ENCODE peak calls at places on chromosomes 6 and 20, in ten cellular contexts. One of them, this sample, is unnamed.

GRCh38 chr20:36307412-36308317 is 1.5 kb downstream of the DLGAP4 start:
- DNase-seq in stimulated activated CD4-positive, alpha-beta T cell treated with anti-CD3 and anti-CD28 coated beads, Interleukin-4, amount 100 ng/mL, for 48 hours: no peak
- DNase-seq in head of caudate nucleus: peak
- DNase-seq in NCI-H1417 treated with DMSO at 0.1 percent for 48 hours: no peak
- DNase-seq in activated naive CD8-positive, alpha-beta T cell treated with anti-CD3 and anti-CD28 coated beads, Interleukin-2, amount 50 U/mL, for 24 hours: no peak
- DNase-seq in AG04450: no peak
- DNase-seq in ELR: no peak
- DNase-seq in right atrium auricular region: peak
- DNase-seq in prostate gland: no peak
- DNase-seq in left ventricle myocardium superior: no peak
- DNase-seq in this sample: no peak

GRCh38 chr6:90338409-90338808 is 41.8 kb upstream of the BACH2 start:
- DNase-seq in prostate gland: no peak
- DNase-seq in stimulated activated CD4-positive, alpha-beta T cell treated with anti-CD3 and anti-CD28 coated beads, Interleukin-4, amount 100 ng/mL, for 48 hours: no peak
- DNase-seq in right atrium auricular region: no peak
- DNase-seq in left ventricle myocardium superior: no peak
- DNase-seq in NCI-H1417 treated with DMSO at 0.1 percent for 48 hours: no peak
- DNase-seq in ELR: peak
- DNase-seq in AG04450: no peak
- DNase-seq in activated naive CD8-positive, alpha-beta T cell treated with anti-CD3 and anti-CD28 coated beads, Interleukin-2, amount 50 U/mL, for 24 hours: no peak
- DNase-seq in head of caudate nucleus: no peak
- DNase-seq in this sample: no peak

GRCh38 chr6:167907837-167908681 is 81.3 kb downstream of the AFDN start:
- DNase-seq in AG04450: no peak
- DNase-seq in activated naive CD8-positive, alpha-beta T cell treated with anti-CD3 and anti-CD28 coated beads, Interleukin-2, amount 50 U/mL, for 24 hours: no peak
- DNase-seq in ELR: peak
- DNase-seq in head of caudate nucleus: no peak
- DNase-seq in stimulated activated CD4-positive, alpha-beta T cell treated with anti-CD3 and anti-CD28 coated beads, Interleukin-4, amount 100 ng/mL, for 48 hours: no peak
- DNase-seq in left ventricle myocardium superior: no peak
- DNase-seq in prostate gland: peak
- DNase-seq in NCI-H1417 treated with DMSO at 0.1 percent for 48 hours: no peak
- DNase-seq in right atrium auricular region: no peak
- DNase-seq in this sample: peak

GRCh38 chr6:21594427-21595264 is 1.1 kb downstream of the SOX4 start:
- DNase-seq in activated naive CD8-positive, alpha-beta T cell treated with anti-CD3 and anti-CD28 coated beads, Interleukin-2, amount 50 U/mL, for 24 hours: peak
- DNase-seq in stimulated activated CD4-positive, alpha-beta T cell treated with anti-CD3 and anti-CD28 coated beads, Interleukin-4, amount 100 ng/mL, for 48 hours: peak
- DNase-seq in AG04450: no peak
- DNase-seq in head of caudate nucleus: peak
- DNase-seq in right atrium auricular region: peak
- DNase-seq in NCI-H1417 treated with DMSO at 0.1 percent for 48 hours: no peak
- DNase-seq in left ventricle myocardium superior: peak
- DNase-seq in ELR: peak
- DNase-seq in prostate gland: peak
- DNase-seq in this sample: peak

GRCh38 chr6:143607959-143608358 is 69.8 kb upstream of the PHACTR2 start:
- DNase-seq in ELR: no peak
- DNase-seq in stimulated activated CD4-positive, alpha-beta T cell treated with anti-CD3 and anti-CD28 coated beads, Interleukin-4, amount 100 ng/mL, for 48 hours: no peak
- DNase-seq in right atrium auricular region: no peak
- DNase-seq in AG04450: no peak
- DNase-seq in left ventricle myocardium superior: no peak
- DNase-seq in prostate gland: peak
- DNase-seq in activated naive CD8-positive, alpha-beta T cell treated with anti-CD3 and anti-CD28 coated beads, Interleukin-2, amount 50 U/mL, for 24 hours: no peak
- DNase-seq in head of caudate nucleus: no peak
- DNase-seq in NCI-H1417 treated with DMSO at 0.1 percent for 48 hours: peak
- DNase-seq in this sample: no peak

GRCh38 chr6:159871911-159872310 is 18.9 kb upstream of the MAS1 start:
- DNase-seq in prostate gland: no peak
- DNase-seq in ELR: peak
- DNase-seq in NCI-H1417 treated with DMSO at 0.1 percent for 48 hours: no peak
- DNase-seq in right atrium auricular region: no peak
- DNase-seq in left ventricle myocardium superior: no peak
- DNase-seq in AG04450: no peak
- DNase-seq in head of caudate nucleus: peak
- DNase-seq in activated naive CD8-positive, alpha-beta T cell treated with anti-CD3 and anti-CD28 coated beads, Interleukin-2, amount 50 U/mL, for 24 hours: peak
- DNase-seq in stimulated activated CD4-positive, alpha-beta T cell treated with anti-CD3 and anti-CD28 coated beads, Interleukin-4, amount 100 ng/mL, for 48 hours: no peak
- DNase-seq in this sample: no peak

GRCh38 chr6:82374481-82374880 is 10.9 kb downstream of the TPBG start:
- DNase-seq in right atrium auricular region: no peak
- DNase-seq in left ventricle myocardium superior: no peak
- DNase-seq in NCI-H1417 treated with DMSO at 0.1 percent for 48 hours: no peak
- DNase-seq in stimulated activated CD4-positive, alpha-beta T cell treated with anti-CD3 and anti-CD28 coated beads, Interleukin-4, amount 100 ng/mL, for 48 hours: no peak
- DNase-seq in prostate gland: no peak
- DNase-seq in ELR: peak
- DNase-seq in activated naive CD8-positive, alpha-beta T cell treated with anti-CD3 and anti-CD28 coated beads, Interleukin-2, amount 50 U/mL, for 24 hours: no peak
- DNase-seq in head of caudate nucleus: no peak
- DNase-seq in AG04450: no peak
- DNase-seq in this sample: no peak

GRCh38 chr20:725491-725890 is 42.8 kb downstream of the SLC52A3 start:
- DNase-seq in AG04450: no peak
- DNase-seq in NCI-H1417 treated with DMSO at 0.1 percent for 48 hours: no peak
- DNase-seq in right atrium auricular region: no peak
- DNase-seq in stimulated activated CD4-positive, alpha-beta T cell treated with anti-CD3 and anti-CD28 coated beads, Interleukin-4, amount 100 ng/mL, for 48 hours: no peak
- DNase-seq in ELR: no peak
- DNase-seq in activated naive CD8-positive, alpha-beta T cell treated with anti-CD3 and anti-CD28 coated beads, Interleukin-2, amount 50 U/mL, for 24 hours: no peak
- DNase-seq in prostate gland: no peak
- DNase-seq in left ventricle myocardium superior: no peak
- DNase-seq in head of caudate nucleus: no peak
- DNase-seq in this sample: no peak

GRCh38 chr20:18414140-18414539 is 52.7 kb downstream of the DZANK1 start:
- DNase-seq in left ventricle myocardium superior: no peak
- DNase-seq in activated naive CD8-positive, alpha-beta T cell treated with anti-CD3 and anti-CD28 coated beads, Interleukin-2, amount 50 U/mL, for 24 hours: no peak
- DNase-seq in stimulated activated CD4-positive, alpha-beta T cell treated with anti-CD3 and anti-CD28 coated beads, Interleukin-4, amount 100 ng/mL, for 48 hours: no peak
- DNase-seq in head of caudate nucleus: no peak
- DNase-seq in ELR: no peak
- DNase-seq in right atrium auricular region: no peak
- DNase-seq in NCI-H1417 treated with DMSO at 0.1 percent for 48 hours: no peak
- DNase-seq in AG04450: no peak
- DNase-seq in prostate gland: no peak
- DNase-seq in this sample: no peak

GRCh38 chr20:4813076-4813838 is 91.5 kb downstream of the PRND start:
- DNase-seq in NCI-H1417 treated with DMSO at 0.1 percent for 48 hours: no peak
- DNase-seq in activated naive CD8-positive, alpha-beta T cell treated with anti-CD3 and anti-CD28 coated beads, Interleukin-2, amount 50 U/mL, for 24 hours: peak
- DNase-seq in left ventricle myocardium superior: peak
- DNase-seq in prostate gland: no peak
- DNase-seq in AG04450: no peak
- DNase-seq in right atrium auricular region: no peak
- DNase-seq in ELR: no peak
- DNase-seq in stimulated activated CD4-positive, alpha-beta T cell treated with anti-CD3 and anti-CD28 coated beads, Interleukin-4, amount 100 ng/mL, for 48 hours: no peak
- DNase-seq in head of caudate nucleus: no peak
- DNase-seq in this sample: peak

GRCh38 chr6:93550551-93551276 is 131.4 kb upstream of the EPHA7 start:
- DNase-seq in prostate gland: no peak
- DNase-seq in AG04450: no peak
- DNase-seq in activated naive CD8-positive, alpha-beta T cell treated with anti-CD3 and anti-CD28 coated beads, Interleukin-2, amount 50 U/mL, for 24 hours: no peak
- DNase-seq in left ventricle myocardium superior: no peak
- DNase-seq in stimulated activated CD4-positive, alpha-beta T cell treated with anti-CD3 and anti-CD28 coated beads, Interleukin-4, amount 100 ng/mL, for 48 hours: no peak
- DNase-seq in ELR: no peak
- DNase-seq in right atrium auricular region: no peak
- DNase-seq in NCI-H1417 treated with DMSO at 0.1 percent for 48 hours: no peak
- DNase-seq in head of caudate nucleus: no peak
- DNase-seq in this sample: no peak

GRCh38 chr6:73710470-73710869 is 14.5 kb downstream of the CD109 start:
- DNase-seq in stimulated activated CD4-positive, alpha-beta T cell treated with anti-CD3 and anti-CD28 coated beads, Interleukin-4, amount 100 ng/mL, for 48 hours: no peak
- DNase-seq in activated naive CD8-positive, alpha-beta T cell treated with anti-CD3 and anti-CD28 coated beads, Interleukin-2, amount 50 U/mL, for 24 hours: no peak
- DNase-seq in AG04450: no peak
- DNase-seq in prostate gland: peak
- DNase-seq in head of caudate nucleus: no peak
- DNase-seq in NCI-H1417 treated with DMSO at 0.1 percent for 48 hours: no peak
- DNase-seq in left ventricle myocardium superior: no peak
- DNase-seq in right atrium auricular region: no peak
- DNase-seq in ELR: peak
- DNase-seq in this sample: no peak

GRCh38 chr6:77466055-77467028 is 3.1 kb upstream of the HTR1B start:
- DNase-seq in left ventricle myocardium superior: peak
- DNase-seq in right atrium auricular region: no peak
- DNase-seq in prostate gland: peak
- DNase-seq in AG04450: peak
- DNase-seq in stimulated activated CD4-positive, alpha-beta T cell treated with anti-CD3 and anti-CD28 coated beads, Interleukin-4, amount 100 ng/mL, for 48 hours: no peak
- DNase-seq in NCI-H1417 treated with DMSO at 0.1 percent for 48 hours: no peak
- DNase-seq in head of caudate nucleus: peak
- DNase-seq in activated naive CD8-positive, alpha-beta T cell treated with anti-CD3 and anti-CD28 coated beads, Interleukin-2, amount 50 U/mL, for 24 hours: peak
- DNase-seq in ELR: peak
- DNase-seq in this sample: peak

GRCh38 chr6:112268011-112268410 is 13.6 kb upstream of the LAMA4 start:
- DNase-seq in NCI-H1417 treated with DMSO at 0.1 percent for 48 hours: no peak
- DNase-seq in head of caudate nucleus: no peak
- DNase-seq in activated naive CD8-positive, alpha-beta T cell treated with anti-CD3 and anti-CD28 coated beads, Interleukin-2, amount 50 U/mL, for 24 hours: no peak
- DNase-seq in ELR: no peak
- DNase-seq in stimulated activated CD4-positive, alpha-beta T cell treated with anti-CD3 and anti-CD28 coated beads, Interleukin-4, amount 100 ng/mL, for 48 hours: no peak
- DNase-seq in AG04450: no peak
- DNase-seq in left ventricle myocardium superior: no peak
- DNase-seq in prostate gland: no peak
- DNase-seq in right atrium auricular region: no peak
- DNase-seq in this sample: no peak

GRCh38 chr6:38973178-38974057 is 75.2 kb upstream of the GLP1R start:
- DNase-seq in right atrium auricular region: no peak
- DNase-seq in left ventricle myocardium superior: no peak
- DNase-seq in head of caudate nucleus: no peak
- DNase-seq in NCI-H1417 treated with DMSO at 0.1 percent for 48 hours: peak
- DNase-seq in activated naive CD8-positive, alpha-beta T cell treated with anti-CD3 and anti-CD28 coated beads, Interleukin-2, amount 50 U/mL, for 24 hours: peak
- DNase-seq in prostate gland: peak
- DNase-seq in stimulated activated CD4-positive, alpha-beta T cell treated with anti-CD3 and anti-CD28 coated beads, Interleukin-4, amount 100 ng/mL, for 48 hours: no peak
- DNase-seq in ELR: peak
- DNase-seq in AG04450: peak
- DNase-seq in this sample: peak

GRCh38 chr6:12516070-12516469 is 200.5 kb upstream of the PHACTR1 start:
- DNase-seq in left ventricle myocardium superior: no peak
- DNase-seq in prostate gland: no peak
- DNase-seq in activated naive CD8-positive, alpha-beta T cell treated with anti-CD3 and anti-CD28 coated beads, Interleukin-2, amount 50 U/mL, for 24 hours: no peak
- DNase-seq in ELR: no peak
- DNase-seq in head of caudate nucleus: no peak
- DNase-seq in right atrium auricular region: no peak
- DNase-seq in stimulated activated CD4-positive, alpha-beta T cell treated with anti-CD3 and anti-CD28 coated beads, Interleukin-4, amount 100 ng/mL, for 48 hours: no peak
- DNase-seq in AG04450: no peak
- DNase-seq in NCI-H1417 treated with DMSO at 0.1 percent for 48 hours: no peak
- DNase-seq in this sample: no peak

GRCh38 chr20:4916991-4917881 is 84.1 kb downstream of the SLC23A2 start:
- DNase-seq in head of caudate nucleus: no peak
- DNase-seq in activated naive CD8-positive, alpha-beta T cell treated with anti-CD3 and anti-CD28 coated beads, Interleukin-2, amount 50 U/mL, for 24 hours: no peak
- DNase-seq in right atrium auricular region: no peak
- DNase-seq in stimulated activated CD4-positive, alpha-beta T cell treated with anti-CD3 and anti-CD28 coated beads, Interleukin-4, amount 100 ng/mL, for 48 hours: no peak
- DNase-seq in prostate gland: no peak
- DNase-seq in AG04450: no peak
- DNase-seq in ELR: no peak
- DNase-seq in left ventricle myocardium superior: no peak
- DNase-seq in NCI-H1417 treated with DMSO at 0.1 percent for 48 hours: no peak
- DNase-seq in this sample: no peak

GRCh38 chr6:149925253-149925973 is 2.5 kb upstream of the RAET1G start:
- DNase-seq in NCI-H1417 treated with DMSO at 0.1 percent for 48 hours: no peak
- DNase-seq in ELR: no peak
- DNase-seq in AG04450: no peak
- DNase-seq in stimulated activated CD4-positive, alpha-beta T cell treated with anti-CD3 and anti-CD28 coated beads, Interleukin-4, amount 100 ng/mL, for 48 hours: no peak
- DNase-seq in activated naive CD8-positive, alpha-beta T cell treated with anti-CD3 and anti-CD28 coated beads, Interleukin-2, amount 50 U/mL, for 24 hours: no peak
- DNase-seq in left ventricle myocardium superior: peak
- DNase-seq in head of caudate nucleus: no peak
- DNase-seq in right atrium auricular region: peak
- DNase-seq in prostate gland: no peak
- DNase-seq in this sample: peak

GRCh38 chr20:18669241-18670019 is 81.6 kb downstream of the DTD1 start:
- DNase-seq in NCI-H1417 treated with DMSO at 0.1 percent for 48 hours: no peak
- DNase-seq in AG04450: no peak
- DNase-seq in activated naive CD8-positive, alpha-beta T cell treated with anti-CD3 and anti-CD28 coated beads, Interleukin-2, amount 50 U/mL, for 24 hours: no peak
- DNase-seq in head of caudate nucleus: no peak
- DNase-seq in ELR: no peak
- DNase-seq in right atrium auricular region: no peak
- DNase-seq in stimulated activated CD4-positive, alpha-beta T cell treated with anti-CD3 and anti-CD28 coated beads, Interleukin-4, amount 100 ng/mL, for 48 hours: no peak
- DNase-seq in left ventricle myocardium superior: no peak
- DNase-seq in prostate gland: no peak
- DNase-seq in this sample: no peak

GRCh38 chr20:6533828-6534388 is 233.6 kb upstream of the BMP2 start:
- DNase-seq in head of caudate nucleus: peak
- DNase-seq in right atrium auricular region: no peak
- DNase-seq in left ventricle myocardium superior: peak
- DNase-seq in stimulated activated CD4-positive, alpha-beta T cell treated with anti-CD3 and anti-CD28 coated beads, Interleukin-4, amount 100 ng/mL, for 48 hours: no peak
- DNase-seq in prostate gland: no peak
- DNase-seq in NCI-H1417 treated with DMSO at 0.1 percent for 48 hours: no peak
- DNase-seq in AG04450: peak
- DNase-seq in activated naive CD8-positive, alpha-beta T cell treated with anti-CD3 and anti-CD28 coated beads, Interleukin-2, amount 50 U/mL, for 24 hours: no peak
- DNase-seq in ELR: peak
- DNase-seq in this sample: no peak

GRCh38 chr20:63280929-63281545 is 8.4 kb downstream of the ARFGAP1 start:
- DNase-seq in NCI-H1417 treated with DMSO at 0.1 percent for 48 hours: no peak
- DNase-seq in right atrium auricular region: no peak
- DNase-seq in prostate gland: no peak
- DNase-seq in left ventricle myocardium superior: no peak
- DNase-seq in stimulated activated CD4-positive, alpha-beta T cell treated with anti-CD3 and anti-CD28 coated beads, Interleukin-4, amount 100 ng/mL, for 48 hours: no peak
- DNase-seq in head of caudate nucleus: no peak
- DNase-seq in ELR: peak
- DNase-seq in activated naive CD8-positive, alpha-beta T cell treated with anti-CD3 and anti-CD28 coated beads, Interleukin-2, amount 50 U/mL, for 24 hours: no peak
- DNase-seq in AG04450: no peak
- DNase-seq in this sample: peak

GRCh38 chr20:56400001-56400640 is 7.7 kb downstream of the CSTF1 start:
- DNase-seq in right atrium auricular region: peak
- DNase-seq in left ventricle myocardium superior: no peak
- DNase-seq in ELR: peak
- DNase-seq in activated naive CD8-positive, alpha-beta T cell treated with anti-CD3 and anti-CD28 coated beads, Interleukin-2, amount 50 U/mL, for 24 hours: peak
- DNase-seq in AG04450: peak
- DNase-seq in stimulated activated CD4-positive, alpha-beta T cell treated with anti-CD3 and anti-CD28 coated beads, Interleukin-4, amount 100 ng/mL, for 48 hours: peak
- DNase-seq in head of caudate nucleus: peak
- DNase-seq in prostate gland: peak
- DNase-seq in NCI-H1417 treated with DMSO at 0.1 percent for 48 hours: peak
- DNase-seq in this sample: peak

GRCh38 chr6:19723533-19723932 is 113.6 kb upstream of the ID4 start:
- DNase-seq in left ventricle myocardium superior: no peak
- DNase-seq in right atrium auricular region: no peak
- DNase-seq in head of caudate nucleus: no peak
- DNase-seq in stimulated activated CD4-positive, alpha-beta T cell treated with anti-CD3 and anti-CD28 coated beads, Interleukin-4, amount 100 ng/mL, for 48 hours: no peak
- DNase-seq in activated naive CD8-positive, alpha-beta T cell treated with anti-CD3 and anti-CD28 coated beads, Interleukin-2, amount 50 U/mL, for 24 hours: no peak
- DNase-seq in ELR: peak
- DNase-seq in AG04450: peak
- DNase-seq in NCI-H1417 treated with DMSO at 0.1 percent for 48 hours: no peak
- DNase-seq in prostate gland: no peak
- DNase-seq in this sample: no peak

GRCh38 chr6:145147559-145147958 is 587.8 kb downstream of the EPM2A start:
- DNase-seq in ELR: peak
- DNase-seq in NCI-H1417 treated with DMSO at 0.1 percent for 48 hours: no peak
- DNase-seq in head of caudate nucleus: no peak
- DNase-seq in activated naive CD8-positive, alpha-beta T cell treated with anti-CD3 and anti-CD28 coated beads, Interleukin-2, amount 50 U/mL, for 24 hours: no peak
- DNase-seq in AG04450: no peak
- DNase-seq in left ventricle myocardium superior: no peak
- DNase-seq in right atrium auricular region: no peak
- DNase-seq in stimulated activated CD4-positive, alpha-beta T cell treated with anti-CD3 and anti-CD28 coated beads, Interleukin-4, amount 100 ng/mL, for 48 hours: no peak
- DNase-seq in prostate gland: no peak
- DNase-seq in this sample: no peak

GRCh38 chr6:170462366-170463020 is 90.6 kb downstream of the PSMB1 start:
- DNase-seq in prostate gland: no peak
- DNase-seq in NCI-H1417 treated with DMSO at 0.1 percent for 48 hours: no peak
- DNase-seq in ELR: no peak
- DNase-seq in stimulated activated CD4-positive, alpha-beta T cell treated with anti-CD3 and anti-CD28 coated beads, Interleukin-4, amount 100 ng/mL, for 48 hours: no peak
- DNase-seq in activated naive CD8-positive, alpha-beta T cell treated with anti-CD3 and anti-CD28 coated beads, Interleukin-2, amount 50 U/mL, for 24 hours: no peak
- DNase-seq in left ventricle myocardium superior: peak
- DNase-seq in right atrium auricular region: no peak
- DNase-seq in head of caudate nucleus: no peak
- DNase-seq in AG04450: no peak
- DNase-seq in this sample: no peak

GRCh38 chr6:123016431-123017110 is 20.5 kb downstream of the CLVS2 start:
- DNase-seq in left ventricle myocardium superior: no peak
- DNase-seq in head of caudate nucleus: no peak
- DNase-seq in AG04450: no peak
- DNase-seq in ELR: no peak
- DNase-seq in activated naive CD8-positive, alpha-beta T cell treated with anti-CD3 and anti-CD28 coated beads, Interleukin-2, amount 50 U/mL, for 24 hours: no peak
- DNase-seq in NCI-H1417 treated with DMSO at 0.1 percent for 48 hours: no peak
- DNase-seq in prostate gland: no peak
- DNase-seq in stimulated activated CD4-positive, alpha-beta T cell treated with anti-CD3 and anti-CD28 coated beads, Interleukin-4, amount 100 ng/mL, for 48 hours: no peak
- DNase-seq in right atrium auricular region: no peak
- DNase-seq in this sample: no peak

GRCh38 chr6:158408552-158409130 is 96.4 kb downstream of the TULP4 start:
- DNase-seq in AG04450: no peak
- DNase-seq in ELR: peak
- DNase-seq in activated naive CD8-positive, alpha-beta T cell treated with anti-CD3 and anti-CD28 coated beads, Interleukin-2, amount 50 U/mL, for 24 hours: no peak
- DNase-seq in prostate gland: no peak
- DNase-seq in right atrium auricular region: peak
- DNase-seq in stimulated activated CD4-positive, alpha-beta T cell treated with anti-CD3 and anti-CD28 coated beads, Interleukin-4, amount 100 ng/mL, for 48 hours: no peak
- DNase-seq in head of caudate nucleus: peak
- DNase-seq in left ventricle myocardium superior: peak
- DNase-seq in NCI-H1417 treated with DMSO at 0.1 percent for 48 hours: no peak
- DNase-seq in this sample: no peak

GRCh38 chr20:63947638-63948456 is 8.4 kb downstream of the UCKL1 start:
- DNase-seq in AG04450: no peak
- DNase-seq in left ventricle myocardium superior: peak
- DNase-seq in activated naive CD8-positive, alpha-beta T cell treated with anti-CD3 and anti-CD28 coated beads, Interleukin-2, amount 50 U/mL, for 24 hours: no peak
- DNase-seq in ELR: no peak
- DNase-seq in NCI-H1417 treated with DMSO at 0.1 percent for 48 hours: no peak
- DNase-seq in prostate gland: no peak
- DNase-seq in stimulated activated CD4-positive, alpha-beta T cell treated with anti-CD3 and anti-CD28 coated beads, Interleukin-4, amount 100 ng/mL, for 48 hours: no peak
- DNase-seq in right atrium auricular region: no peak
- DNase-seq in head of caudate nucleus: no peak
- DNase-seq in this sample: no peak